ENCODE peak calls at places on chromosomes 16 and 17, in nine cellular contexts. C, U, H, F, D, A, X, J and I are unnamed samples.

GRCh38 chr16:31052131-31052530 is 18.8 kb downstream of the STX4 start:
- DNase-seq in C (peak; percentile 81), U (no peak), H (peak; percentile 24), F (no peak), D (peak; percentile 90), A (no peak), X (no peak), J (no peak), I (no peak)

GRCh38 chr17:35368086-35368824 is 5.2 kb downstream of the SLFN11 start:
- DNase-seq in C (no peak), U (no peak), H (peak; percentile 19), F (peak; percentile 57), D (no peak), A (no peak), X (no peak), J (peak; percentile 33), I (no peak)

GRCh38 chr17:18950944-18951905 is 740 bp upstream of the SLC5A10 start:
- DNase-seq in C (no peak), U (no peak), H (no peak), F (no peak), D (no peak), A (no peak), X (no peak), J (no peak), I (no peak)

GRCh38 chr17:50926523-50926922 is 60.4 kb upstream of the TOB1 start:
- DNase-seq in C (no peak), U (no peak), H (no peak), F (no peak), D (no peak), A (no peak), X (no peak), J (no peak), I (no peak)

GRCh38 chr16:51508813-51509212 is 357.7 kb upstream of the SALL1 start:
- DNase-seq in C (no peak), U (no peak), H (no peak), F (no peak), D (no peak), A (no peak), X (no peak), J (no peak), I (no peak)

GRCh38 chr17:57597531-57598453 is 147.3 kb downstream of the CCDC182 start:
- DNase-seq in C (peak; percentile 82), U (peak; percentile 55), H (peak; percentile 49), F (peak; percentile 24), D (peak; percentile 86), A (no peak), X (peak; percentile 74), J (peak; percentile 45), I (peak; percentile 76)

GRCh38 chr17:33990943-33991706 is 264.0 kb upstream of the CCL2 start:
- DNase-seq in C (no peak), U (no peak), H (no peak), F (no peak), D (no peak), A (no peak), X (no peak), J (no peak), I (no peak)

GRCh38 chr16:3953728-3954410 is 73.4 kb upstream of the CREBBP start:
- DNase-seq in C (no peak), U (no peak), H (no peak), F (no peak), D (no peak), A (no peak), X (no peak), J (no peak), I (no peak)

GRCh38 chr16:12672986-12673385 is 130.7 kb downstream of the CPPED1 start:
- DNase-seq in C (no peak), U (no peak), H (no peak), F (no peak), D (no peak), A (peak; percentile 60), X (no peak), J (no peak), I (no peak)

GRCh38 chr17:21029032-21029431 is 13.8 kb downstream of the USP22 start:
- DNase-seq in C (no peak), U (no peak), H (peak; percentile 28), F (no peak), D (no peak), A (no peak), X (no peak), J (no peak), I (no peak)

GRCh38 chr16:89046491-89046890 is 47.2 kb upstream of the ACSF3 start:
- DNase-seq in C (no peak), U (no peak), H (no peak), F (no peak), D (no peak), A (no peak), X (no peak), J (no peak), I (no peak)

GRCh38 chr17:54505404-54505803 is 395.2 kb upstream of the TOM1L1 start:
- DNase-seq in C (no peak), U (no peak), H (no peak), F (no peak), D (no peak), A (no peak), X (no peak), J (no peak), I (no peak)

GRCh38 chr16:30557397-30557949 is 701 bp downstream of the ZNF764 start:
- DNase-seq in C (no peak), U (no peak), H (peak; percentile 54), F (peak; percentile 31), D (no peak), A (no peak), X (no peak), J (no peak), I (peak; percentile 54)

GRCh38 chr16:77866769-77867168 is 78.4 kb downstream of the VAT1L start:
- DNase-seq in C (no peak), U (no peak), H (no peak), F (no peak), D (no peak), A (no peak), X (no peak), J (no peak), I (no peak)

GRCh38 chr16:53609536-53609935 is 94.1 kb downstream of the RPGRIP1L start:
- DNase-seq in C (no peak), U (no peak), H (no peak), F (no peak), D (no peak), A (no peak), X (no peak), J (no peak), I (no peak)

GRCh38 chr17:64130559-64131001 is 636 bp upstream of the ERN1 start:
- DNase-seq in C (no peak), U (no peak), H (no peak), F (peak; percentile 49), D (no peak), A (no peak), X (no peak), J (peak; percentile 56), I (peak; percentile 57)